ENCODE peak calls at places on chromosome 16, in six cellular contexts. E, Q, T, V, W and I are unnamed samples.

GRCh38 chr16:13325396-13325795 is 424.0 kb downstream of the SHISA9 start:
- DNase-seq in E (no peak), T (no peak), V (no peak), Q (no peak), W (no peak), I (no peak)

GRCh38 chr16:66455970-66456369 is 28.9 kb downstream of the BEAN1 start:
- DNase-seq in T (no peak), W (no peak), E (no peak), V (no peak), Q (no peak), I (no peak)

GRCh38 chr16:65875362-65876199 is 490.9 kb upstream of the CDH5 start:
- DNase-seq in T (no peak), E (no peak), Q (no peak), V (no peak), W (no peak), I (no peak)

GRCh38 chr16:86991679-86992078 is 325.5 kb downstream of the C16orf95 start:
- DNase-seq in E (no peak), T (peak), V (peak), Q (no peak), W (no peak), I (no peak)

GRCh38 chr16:84993926-84994325 is 17.4 kb downstream of the ZDHHC7 start:
- DNase-seq in W (no peak), T (no peak), V (no peak), Q (no peak), E (no peak), I (no peak)

GRCh38 chr16:22353188-22353919 is 21.1 kb downstream of the CDR2 start:
- DNase-seq in Q (peak), T (peak), E (no peak), V (peak), W (no peak), I (no peak)

GRCh38 chr16:82880361-82880760 is 253.6 kb downstream of the CDH13 start:
- DNase-seq in E (no peak), Q (no peak), V (no peak), T (no peak), W (no peak), I (no peak)

GRCh38 chr16:66523861-66524354 is 26.0 kb downstream of the TK2 start:
- DNase-seq in W (no peak), E (no peak), T (no peak), Q (no peak), V (no peak), I (no peak)

GRCh38 chr16:65667013-65667578 is 545.2 kb upstream of the CDH11 start:
- DNase-seq in E (peak), T (peak), Q (no peak), V (peak), W (no peak), I (no peak)

GRCh38 chr16:582614-583331 is 7.1 kb upstream of the RAB40C start:
- DNase-seq in W (peak), V (no peak), E (no peak), Q (no peak), T (no peak), I (no peak)

GRCh38 chr16:77353587-77354263 is 81.1 kb downstream of the ADAMTS18 start:
- DNase-seq in W (no peak), Q (no peak), T (no peak), V (peak), E (no peak), I (no peak)

GRCh38 chr16:57735755-57736418 is at the start of gene KATNB1:
- DNase-seq in E (no peak), W (no peak), V (no peak), T (no peak), Q (no peak), I (no peak)

GRCh38 chr16:84672276-84673202 is 24.2 kb downstream of the KLHL36 start:
- DNase-seq in E (peak), Q (peak), W (peak), V (peak), T (peak), I (peak)

GRCh38 chr16:75060708-75061107 is 55.9 kb downstream of the LDHD start:
- DNase-seq in T (no peak), V (no peak), W (no peak), Q (no peak), E (no peak), I (no peak)

GRCh38 chr16:86899156-86899555 is 320.8 kb downstream of the FOXL1 start:
- DNase-seq in T (no peak), V (no peak), Q (no peak), W (no peak), E (no peak), I (no peak)

GRCh38 chr16:76653390-76654026 is 376.3 kb downstream of the CNTNAP4 start:
- DNase-seq in T (peak), E (peak), Q (peak), V (peak), W (no peak), I (peak)

DNA sequence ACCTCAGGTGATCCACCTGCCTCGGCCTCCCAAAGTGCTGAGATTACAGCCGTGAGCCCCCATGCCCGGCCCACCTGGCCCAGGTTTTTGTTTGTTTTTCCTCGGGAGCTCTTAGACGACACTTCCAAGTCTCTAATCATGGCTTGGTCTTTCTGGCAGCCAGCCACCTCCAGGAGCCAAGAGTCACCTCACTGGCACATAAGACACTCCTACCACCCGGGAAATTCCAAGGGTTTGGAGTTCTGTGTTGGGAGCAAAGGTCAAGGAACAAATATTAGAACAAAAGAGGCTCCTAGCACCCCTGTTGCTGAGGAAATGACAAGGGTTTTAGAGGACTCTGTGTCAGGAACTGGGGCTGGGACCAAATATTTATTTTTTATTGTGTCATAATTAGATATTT is 29.4 kb downstream of the MGRN1 start:
- DNase-seq in V (no peak), T (no peak), E (no peak), Q (no peak), W (no peak), I (no peak)
- H4K8ac ChIP-seq in V (no peak), T (no peak), E (no peak), Q (no peak), W (no peak), I (no peak)

DNA sequence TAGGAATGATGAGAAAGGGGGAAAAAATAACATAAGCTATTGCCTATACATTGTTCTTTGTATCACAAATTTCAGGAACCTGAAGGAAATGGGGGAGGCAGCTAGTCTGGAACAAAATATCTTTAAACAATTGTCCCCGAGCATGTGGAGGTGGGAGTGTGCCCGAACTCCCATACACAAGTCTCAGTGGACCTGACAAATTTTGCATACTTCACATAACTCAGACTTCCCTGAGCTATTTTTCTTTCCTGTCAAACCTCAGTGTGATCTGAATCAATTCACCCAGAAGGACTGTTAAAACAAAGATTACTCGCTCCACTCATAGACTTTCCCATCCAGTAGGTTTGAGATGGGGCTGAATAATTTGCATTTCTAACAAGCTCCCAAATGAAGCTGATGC is 1.6 kb upstream of the XPO6 start:
- DNase-seq in V (no peak), E (no peak), T (no peak), Q (no peak), W (no peak), I (no peak)
- H4K8ac ChIP-seq in V (no peak), E (no peak), T (no peak), Q (no peak), W (no peak), I (no peak)

DNA sequence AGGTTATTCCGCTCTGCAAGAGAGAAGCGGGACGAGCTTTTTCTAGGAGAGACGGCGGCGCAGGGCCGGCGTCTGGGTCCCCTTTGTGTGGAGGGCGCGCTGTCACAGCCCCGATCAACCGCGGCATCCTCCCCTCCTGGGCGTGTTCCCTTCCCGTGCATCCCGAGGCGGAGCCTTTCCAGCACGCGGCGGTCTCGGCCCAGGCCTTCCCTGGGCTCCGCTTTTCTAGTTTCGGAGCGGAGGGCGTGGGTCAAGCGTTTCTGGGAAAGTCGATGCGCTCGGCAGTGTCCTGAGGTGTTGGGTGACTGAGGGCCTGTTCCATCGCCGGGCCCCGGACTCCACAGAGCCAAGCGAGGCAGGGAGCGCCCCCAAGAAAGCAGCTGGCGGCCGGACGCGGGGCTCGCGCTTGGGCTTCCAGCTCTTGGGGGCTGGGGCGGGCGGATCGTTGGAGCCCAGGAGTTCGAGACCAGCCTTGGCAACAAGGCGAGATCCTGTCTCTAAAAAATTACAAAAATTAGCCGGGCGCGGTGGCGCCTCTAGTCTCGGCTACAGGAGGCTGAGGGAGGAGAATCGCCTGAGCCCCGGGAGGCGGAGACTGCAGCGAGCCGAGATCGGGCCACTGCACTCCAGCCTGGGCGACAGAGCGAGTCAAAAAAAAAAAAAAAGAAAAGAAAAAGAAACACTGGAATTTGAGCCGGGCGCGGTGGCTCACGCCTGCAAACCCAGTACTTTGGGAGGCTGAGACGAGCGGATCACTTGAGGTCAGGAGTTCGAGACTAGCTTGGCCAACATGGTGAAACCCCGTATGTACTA is 825 bp downstream of the IFT140 start:
- DNase-seq in E (no peak), V (peak), W (no peak), T (no peak), Q (peak), I (peak)
- H4K8ac ChIP-seq in E (no peak), V (peak), W (peak), T (peak), Q (peak), I (peak)

DNA sequence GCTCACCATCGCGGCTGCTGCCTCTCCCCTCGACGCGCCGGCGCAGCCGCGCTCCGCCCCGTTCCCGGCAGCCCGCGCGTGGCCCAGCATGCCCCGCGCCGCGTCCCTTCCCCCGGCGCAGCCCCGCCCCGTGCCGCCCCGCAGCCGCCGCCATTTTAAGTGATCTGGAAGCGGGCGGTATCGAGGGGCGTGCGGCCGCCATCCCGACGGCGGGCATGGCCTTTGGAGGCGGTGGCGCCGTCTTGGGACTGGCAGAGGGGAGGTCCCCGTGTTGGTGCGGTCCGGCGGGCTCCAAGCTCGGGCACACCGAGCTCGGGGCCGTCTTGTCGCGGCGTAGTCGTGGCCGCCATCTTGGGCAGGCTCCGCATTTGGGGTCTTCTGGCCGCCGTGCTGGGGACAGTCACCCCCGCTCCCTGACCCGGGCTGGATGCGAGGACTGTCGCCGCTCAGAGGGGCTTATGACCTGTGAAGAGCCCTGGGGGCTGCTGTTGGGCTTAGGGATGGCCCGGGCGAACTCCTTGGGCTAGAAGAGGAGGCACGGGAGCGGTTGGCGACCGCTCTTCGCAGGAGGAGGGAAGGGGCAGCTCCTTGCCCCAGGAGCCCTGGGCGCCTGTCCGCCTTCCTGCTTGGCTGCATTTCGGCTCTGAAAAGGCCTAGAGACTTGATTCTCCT is at the start of gene ELOB:
- DNase-seq in Q (peak), V (peak), E (peak), T (peak), W (peak), I (peak)
- H4K8ac ChIP-seq in Q (peak), V (peak), E (no peak), T (peak), W (peak), I (peak)

GRCh38 chr16:10870808-10871156 is 6.2 kb upstream of the CIITA start:
- DNase-seq in T (no peak), Q (no peak), V (no peak), E (no peak), W (no peak), I (no peak)

GRCh38 chr16:10868562-10869469 is 8.2 kb upstream of the CIITA start:
- DNase-seq in Q (no peak), V (no peak), E (no peak), T (no peak), W (no peak), I (no peak)

GRCh38 chr16:10870137-10870776 is 6.7 kb upstream of the CIITA start:
- DNase-seq in E (no peak), T (no peak), V (no peak), W (no peak), Q (no peak), I (no peak)

GRCh38 chr16:10868089-10868488 is 8.9 kb upstream of the CIITA start:
- DNase-seq in W (no peak), E (no peak), T (no peak), V (no peak), Q (no peak), I (no peak)

GRCh38 chr16:10871157-10871991 is 5.6 kb upstream of the CIITA start:
- DNase-seq in V (peak), E (no peak), T (peak), W (no peak), Q (peak), I (no peak)
- H4K8ac ChIP-seq in V (no peak), E (no peak), T (peak), W (no peak), Q (no peak), I (no peak)

GRCh38 chr16:54697677-54698076 is 233.0 kb upstream of the IRX5 start:
- DNase-seq in V (no peak), W (no peak), E (no peak), T (no peak), Q (no peak), I (no peak)

GRCh38 chr16:54690710-54691109 is 240.0 kb upstream of the IRX5 start:
- DNase-seq in T (no peak), W (no peak), E (no peak), V (no peak), Q (no peak), I (no peak)

GRCh38 chr16:54689072-54689471 is 241.6 kb upstream of the IRX5 start:
- DNase-seq in V (no peak), T (no peak), E (no peak), Q (no peak), W (no peak), I (no peak)

GRCh38 chr16:54694651-54695050 is 236.0 kb upstream of the IRX5 start:
- DNase-seq in E (no peak), W (no peak), T (no peak), V (no peak), Q (no peak), I (no peak)

GRCh38 chr16:54693864-54694263 is 236.8 kb upstream of the IRX5 start:
- DNase-seq in E (no peak), T (no peak), Q (no peak), V (no peak), W (no peak), I (no peak)
- H4K8ac ChIP-seq in E (no peak), T (no peak), Q (no peak), V (no peak), W (no peak), I (no peak)

GRCh38 chr16:27265982-27266381 is 2.6 kb downstream of the NSMCE1 start:
- DNase-seq in V (no peak), T (no peak), E (no peak), Q (no peak), W (no peak), I (no peak)

GRCh38 chr16:27269300-27270150 is 953 bp upstream of the NSMCE1 start:
- DNase-seq in E (no peak), V (no peak), T (no peak), Q (no peak), W (no peak), I (no peak)

GRCh38 chr16:27270389-27270788 is 1.8 kb upstream of the NSMCE1 start:
- DNase-seq in E (no peak), W (no peak), T (no peak), V (no peak), Q (no peak), I (no peak)

GRCh38 chr16:27267037-27267677 is 1.4 kb downstream of the NSMCE1 start:
- DNase-seq in W (no peak), E (no peak), V (no peak), T (no peak), Q (no peak), I (no peak)

GRCh38 chr16:27268376-27269299 is at the start of gene NSMCE1:
- DNase-seq in Q (peak), W (peak), E (peak), T (peak), V (peak), I (peak)
- H4K8ac ChIP-seq in Q (peak), W (peak), E (no peak), T (peak), V (peak), I (no peak)

GRCh38 chr16:25257504-25257955 is at the start of gene ZKSCAN2:
- DNase-seq in Q (peak), T (peak), E (peak), W (peak), V (peak), I (peak)
- H4K8ac ChIP-seq in Q (peak), T (peak), E (no peak), W (peak), V (peak), I (no peak)

DNA sequence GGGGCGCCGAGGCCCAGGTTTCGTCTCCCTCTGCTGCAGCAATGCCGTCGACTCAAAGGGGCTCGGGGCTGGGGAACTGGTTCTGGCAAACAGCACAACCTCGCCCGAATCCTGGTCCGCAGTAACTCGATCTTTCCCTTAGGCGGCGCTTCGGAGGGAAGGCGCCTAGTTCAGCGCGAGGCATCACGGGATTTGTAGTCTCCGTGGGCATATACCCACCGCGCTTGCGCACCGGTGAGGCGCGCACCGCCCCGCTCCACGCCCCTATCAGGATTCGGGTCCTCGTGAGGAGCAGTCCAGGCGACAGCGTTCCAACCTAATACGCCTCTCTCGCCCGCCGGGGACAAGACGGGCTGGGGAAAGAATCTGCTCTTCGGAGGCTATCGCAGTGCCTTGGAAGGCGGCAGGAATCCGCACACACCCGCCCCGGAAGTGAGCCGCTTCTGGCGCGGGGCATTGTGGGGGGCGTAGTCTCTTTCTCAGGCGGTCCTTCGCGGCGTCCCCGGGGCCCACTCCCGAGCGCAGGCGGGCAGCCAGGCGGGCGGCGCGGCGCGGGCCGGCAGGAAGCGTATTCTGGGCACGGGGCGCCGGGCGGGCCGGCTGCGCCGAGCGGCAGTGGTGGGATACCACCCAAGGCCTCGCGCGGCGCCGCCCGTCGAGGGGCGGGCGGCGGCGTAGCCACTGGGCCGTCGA is at the start of gene THAP11:
- DNase-seq in Q (peak), V (peak), E (peak), T (peak), W (peak), I (peak)
- H4K8ac ChIP-seq in Q (peak), V (peak), E (no peak), T (peak), W (peak), I (no peak)

DNA sequence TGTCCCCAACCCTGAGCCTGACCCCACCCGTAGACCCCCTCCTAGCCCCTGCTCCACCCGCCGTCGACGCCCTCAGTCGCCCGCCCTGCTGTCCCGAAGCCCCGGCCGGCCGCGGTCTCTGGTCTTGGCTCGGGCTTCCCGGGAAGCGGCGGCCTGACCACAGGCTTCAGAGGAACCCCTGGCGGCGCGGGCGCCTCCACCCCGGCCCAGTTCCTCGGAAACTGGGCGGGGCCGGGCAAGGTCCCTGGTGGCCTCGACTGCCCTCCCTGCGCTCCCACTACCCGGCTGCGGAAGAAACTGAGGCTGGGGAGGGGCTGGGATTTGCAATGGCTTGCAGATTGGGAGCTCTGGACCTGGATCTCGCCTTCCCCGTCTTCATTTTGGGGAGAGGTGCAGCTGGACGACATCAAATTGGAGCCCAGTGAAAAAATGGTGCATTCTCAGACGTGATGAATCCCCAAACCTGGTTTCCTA is 690 bp upstream of the SOCS1 start:
- DNase-seq in Q (peak), V (peak), T (peak), W (no peak), E (peak), I (peak)
- H4K8ac ChIP-seq in Q (peak), V (peak), T (peak), W (peak), E (no peak), I (no peak)